ENCODE peak calls at places on chromosomes 16 and 17, in six cellular contexts. C is OCI-LY7; K is PC-3; W is pancreas; N is CD8-positive, alpha-beta memory T cell; E is heart right ventricle. G is an unnamed sample.

GRCh38 chr17:75588546-75589016 is 981 bp downstream of the MYO15B start:
- DNase-seq in C (no peak), K (no peak), W (peak), N (peak), E (peak), G (peak)

GRCh38 chr16:2276501-2277195 is 8.7 kb upstream of the RNPS1 start:
- DNase-seq in C (no peak), K (no peak), W (no peak), N (peak), E (no peak), G (no peak)

GRCh38 chr17:67245694-67246397 is 850 bp upstream of the HELZ start:
- DNase-seq in C (peak), K (peak), W (peak), N (peak), E (peak), G (peak)

GRCh38 chr17:7056386-7056785 is 12.5 kb upstream of the SLC16A11 start:
- DNase-seq in C (no peak), K (peak), W (no peak), N (no peak), E (no peak), G (no peak)

GRCh38 chr16:15874745-15875314 is 13.6 kb downstream of the CEP20 start:
- DNase-seq in C (peak), K (peak), W (no peak), N (no peak), E (peak), G (no peak)

GRCh38 chr16:78523212-78523995 is 423.9 kb downstream of the WWOX start:
- DNase-seq in C (no peak), K (no peak), W (no peak), N (no peak), E (no peak), G (no peak)

GRCh38 chr17:67067571-67068517 is 23.5 kb downstream of the CACNG1 start:
- DNase-seq in C (no peak), K (no peak), W (no peak), N (no peak), E (no peak), G (no peak)

GRCh38 chr17:83118071-83118841 is 38.8 kb downstream of the METRNL start:
- DNase-seq in C (peak), K (no peak), W (peak), N (no peak), E (peak), G (no peak)

GRCh38 chr16:82329070-82329469 is 159.0 kb upstream of the MPHOSPH6 start:
- DNase-seq in C (no peak), K (no peak), W (no peak), N (no peak), E (no peak), G (no peak)

GRCh38 chr16:50765866-50766265 is 24.0 kb downstream of the CYLD start:
- DNase-seq in C (no peak), K (no peak), W (no peak), N (no peak), E (no peak), G (no peak)

GRCh38 chr17:8867361-8867981 is at the start of gene PIK3R6:
- DNase-seq in C (no peak), K (no peak), W (no peak), N (no peak), E (no peak), G (no peak)

GRCh38 chr16:82481455-82481854 is 145.3 kb upstream of the CDH13 start:
- DNase-seq in C (no peak), K (no peak), W (no peak), N (no peak), E (no peak), G (no peak)

GRCh38 chr16:82263456-82264159 is 93.6 kb upstream of the MPHOSPH6 start:
- DNase-seq in C (peak), K (peak), W (no peak), N (peak), E (peak), G (peak)

GRCh38 chr17:8126306-8127066 is 2.6 kb upstream of the HES7 start:
- DNase-seq in C (peak), K (peak), W (peak), N (peak), E (peak), G (no peak)

GRCh38 chr16:50837324-50837723 is 95.4 kb downstream of the CYLD start:
- DNase-seq in C (no peak), K (no peak), W (no peak), N (no peak), E (no peak), G (no peak)

GRCh38 chr16:4313563-4314531 is 2.0 kb upstream of the GLIS2 start:
- DNase-seq in C (peak), K (no peak), W (peak), N (no peak), E (peak), G (no peak)

GRCh38 chr16:85912271-85912974 is 13.5 kb downstream of the IRF8 start:
- DNase-seq in C (no peak), K (no peak), W (peak), N (no peak), E (no peak), G (no peak)

GRCh38 chr17:31002047-31002446 is 31.2 kb downstream of the RNF135 start:
- DNase-seq in C (no peak), K (no peak), W (no peak), N (no peak), E (no peak), G (no peak)

GRCh38 chr16:27426423-27427408 is 24.7 kb downstream of the IL21R start:
- DNase-seq in C (peak), K (peak), W (peak), N (peak), E (no peak), G (peak)

GRCh38 chr17:51778842-51779241 is 379.7 kb downstream of the CA10 start:
- DNase-seq in C (no peak), K (no peak), W (no peak), N (no peak), E (no peak), G (no peak)

GRCh38 chr17:8029121-8029520 is 9.7 kb upstream of the ALOX15B start:
- DNase-seq in C (no peak), K (peak), W (no peak), N (no peak), E (no peak), G (no peak)

GRCh38 chr17:76707985-76708807 is 2.6 kb downstream of the MXRA7 start:
- DNase-seq in C (no peak), K (no peak), W (no peak), N (no peak), E (no peak), G (no peak)

GRCh38 chr16:3518292-3518982 is 17.6 kb downstream of the CLUAP1 start:
- DNase-seq in C (no peak), K (no peak), W (no peak), N (no peak), E (no peak), G (no peak)

GRCh38 chr16:81945665-81946064 is 65.6 kb downstream of the SDR42E1 start:
- DNase-seq in C (no peak), K (no peak), W (no peak), N (no peak), E (no peak), G (no peak)

GRCh38 chr17:76868669-76869208 is 535 bp downstream of the MGAT5B start:
- DNase-seq in C (no peak), K (peak), W (no peak), N (no peak), E (no peak), G (no peak)

GRCh38 chr16:75288596-75289120 is 37.2 kb upstream of the BCAR1 start:
- DNase-seq in C (no peak), K (no peak), W (no peak), N (peak), E (peak), G (no peak)

GRCh38 chr16:25823891-25824290 is 132.1 kb downstream of the HS3ST4 start:
- DNase-seq in C (no peak), K (no peak), W (no peak), N (no peak), E (no peak), G (no peak)

GRCh38 chr17:37239690-37240344 is 136.0 kb upstream of the C17orf78 start:
- DNase-seq in C (peak), K (peak), W (no peak), N (no peak), E (no peak), G (no peak)

GRCh38 chr17:46027326-46028325 is 28.6 kb downstream of the STH start:
- DNase-seq in C (no peak), K (no peak), W (peak), N (no peak), E (no peak), G (no peak)

DNA sequence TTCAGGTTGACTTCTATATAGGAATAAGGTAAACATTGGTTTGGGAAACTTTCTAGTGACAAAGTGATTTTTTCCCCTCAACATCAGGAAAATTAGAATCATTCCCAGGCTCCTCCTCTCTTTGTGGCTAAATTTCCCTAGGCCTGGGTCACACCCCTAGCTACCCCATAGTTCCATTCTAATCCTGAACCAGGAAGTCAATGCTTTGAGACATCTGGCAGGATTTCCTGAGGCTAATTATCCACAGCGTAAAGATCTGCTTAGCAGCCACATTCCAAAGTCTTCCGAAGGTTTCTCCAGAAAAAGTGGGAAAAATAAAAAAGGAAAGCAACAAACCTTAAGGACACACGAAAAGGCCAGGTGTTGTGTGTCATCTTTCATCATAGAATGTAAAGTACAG is 60.3 kb upstream of the CORO6 start:
- DNase-seq in C (no peak), K (no peak), W (no peak), N (no peak), E (no peak), G (no peak)
- H3K27ac ChIP-seq in C (peak), K (no peak), W (peak), N (no peak), E (peak), G (peak)

GRCh38 chr17:17191961-17192381 is 14.2 kb downstream of the PLD6 start:
- DNase-seq in C (no peak), K (no peak), W (no peak), N (no peak), E (no peak), G (no peak)
- H3K27ac ChIP-seq in C (no peak), K (no peak), W (no peak), N (no peak), E (peak), G (no peak)

GRCh38 chr16:88665570-88665969 is 2.7 kb upstream of the MVD start:
- DNase-seq in C (no peak), K (no peak), W (no peak), N (no peak), E (no peak), G (no peak)

GRCh38 chr16:88667496-88667895 is 4.6 kb upstream of the MVD start:
- DNase-seq in C (no peak), K (no peak), W (no peak), N (no peak), E (no peak), G (no peak)

GRCh38 chr16:88662222-88662842 is 559 bp downstream of the MVD start:
- DNase-seq in C (peak), K (no peak), W (peak), N (no peak), E (no peak), G (no peak)

GRCh38 chr16:88662843-88663606 is at the start of gene MVD:
- DNase-seq in C (peak), K (peak), W (peak), N (peak), E (peak), G (peak)

DNA sequence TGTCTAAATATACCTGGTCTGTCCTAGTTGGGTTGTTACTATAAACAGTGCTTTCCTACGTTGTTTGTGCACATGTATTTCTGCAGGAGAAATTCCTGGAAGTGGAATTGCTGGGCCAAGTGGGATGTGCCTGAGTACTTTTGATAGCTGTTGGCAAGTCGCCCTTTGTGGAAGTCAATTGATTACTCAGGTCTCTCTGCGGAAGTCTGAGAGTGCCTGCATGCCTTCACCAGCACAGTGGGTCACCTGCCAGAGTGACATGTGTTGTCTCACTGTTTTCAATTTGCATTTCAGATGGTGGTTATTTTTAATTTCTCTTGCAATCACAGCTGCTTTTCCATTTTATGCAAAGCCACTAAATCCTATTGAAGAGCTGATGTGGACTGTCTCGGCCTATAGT is 2.3 kb upstream of the MVD start:
- DNase-seq in C (peak), K (no peak), W (no peak), N (no peak), E (no peak), G (peak)
- H3K27ac ChIP-seq in C (peak), K (no peak), W (peak), N (no peak), E (peak), G (peak)

GRCh38 chr17:64327201-64327930 is 63.3 kb downstream of the PECAM1 start:
- DNase-seq in C (no peak), K (peak), W (no peak), N (no peak), E (peak), G (no peak)

GRCh38 chr17:64328036-64328874 is 62.4 kb downstream of the PECAM1 start:
- DNase-seq in C (no peak), K (no peak), W (no peak), N (no peak), E (no peak), G (no peak)

GRCh38 chr17:64323774-64324173 is 60.7 kb upstream of the TEX2 start:
- DNase-seq in C (peak), K (no peak), W (no peak), N (no peak), E (no peak), G (no peak)

GRCh38 chr17:64326420-64327054 is 63.5 kb upstream of the TEX2 start:
- DNase-seq in C (no peak), K (peak), W (no peak), N (no peak), E (peak), G (peak)

GRCh38 chr17:64326030-64326419 is 63.0 kb upstream of the TEX2 start:
- DNase-seq in C (no peak), K (no peak), W (no peak), N (no peak), E (no peak), G (no peak)
- H3K27ac ChIP-seq in C (no peak), K (peak), W (peak), N (no peak), E (peak), G (peak)